ENCODE peak calls at places on chromosome 9, in five cellular contexts. One of them, this sample, is unnamed.

GRCh38 chr9:136086951-136087740 is 7.9 kb downstream of the NACC2 start:
- DNase-seq in HepG2: no peak
- DNase-seq in K562: no peak
- DNase-seq in SK-N-SH: peak; percentile 28
- DNase-seq in GM12878: no peak
- DNase-seq in this sample: no peak

GRCh38 chr9:134889386-134890214 is 9.0 kb downstream of the FCN2 start:
- DNase-seq in SK-N-SH: no peak
- DNase-seq in K562: no peak
- DNase-seq in HepG2: no peak
- DNase-seq in GM12878: no peak
- DNase-seq in this sample: no peak

GRCh38 chr9:17065062-17065461 is 69.8 kb upstream of the CNTLN start:
- DNase-seq in SK-N-SH: peak; percentile 78
- DNase-seq in K562: no peak
- DNase-seq in GM12878: no peak
- DNase-seq in HepG2: peak; percentile 2
- DNase-seq in this sample: no peak

GRCh38 chr9:122158202-122158601 is 1.4 kb downstream of the NDUFA8 start:
- DNase-seq in GM12878: no peak
- DNase-seq in SK-N-SH: peak; percentile 60
- DNase-seq in HepG2: peak; percentile 59
- DNase-seq in K562: peak; percentile 70
- DNase-seq in this sample: peak; percentile 70

GRCh38 chr9:94705162-94705712 is 21.3 kb upstream of the AOPEP start:
- DNase-seq in GM12878: no peak
- DNase-seq in K562: no peak
- DNase-seq in SK-N-SH: peak; percentile 74
- DNase-seq in HepG2: no peak
- DNase-seq in this sample: no peak

GRCh38 chr9:136544549-136545064 is 1.2 kb downstream of the NOTCH1 start:
- DNase-seq in GM12878: no peak
- DNase-seq in SK-N-SH: peak; percentile 63
- DNase-seq in K562: peak; percentile 57
- DNase-seq in HepG2: no peak
- DNase-seq in this sample: no peak

GRCh38 chr9:122248448-122248865 is 16.2 kb downstream of the RBM18 start:
- DNase-seq in K562: no peak
- DNase-seq in HepG2: no peak
- DNase-seq in SK-N-SH: no peak
- DNase-seq in GM12878: no peak
- DNase-seq in this sample: peak; percentile 10

GRCh38 chr9:120876842-120877240 is at the start of gene PHF19:
- DNase-seq in GM12878: no peak
- DNase-seq in SK-N-SH: no peak
- DNase-seq in K562: no peak
- DNase-seq in HepG2: peak; percentile 23
- DNase-seq in this sample: no peak

GRCh38 chr9:136091582-136092352 is 3.3 kb downstream of the NACC2 start:
- DNase-seq in GM12878: no peak
- DNase-seq in HepG2: no peak
- DNase-seq in K562: no peak
- DNase-seq in SK-N-SH: no peak
- DNase-seq in this sample: no peak

GRCh38 chr9:89036383-89036782 is 45.1 kb downstream of the S1PR3 start:
- DNase-seq in HepG2: no peak
- DNase-seq in SK-N-SH: peak; percentile 58
- DNase-seq in GM12878: no peak
- DNase-seq in K562: no peak
- DNase-seq in this sample: no peak

GRCh38 chr9:98859941-98860340 is 52.5 kb downstream of the GALNT12 start:
- DNase-seq in GM12878: no peak
- DNase-seq in SK-N-SH: no peak
- DNase-seq in HepG2: no peak
- DNase-seq in K562: no peak
- DNase-seq in this sample: no peak

GRCh38 chr9:80899208-80899607 is 790.1 kb downstream of the TLE1 start:
- DNase-seq in HepG2: no peak
- DNase-seq in GM12878: no peak
- DNase-seq in K562: no peak
- DNase-seq in SK-N-SH: no peak
- DNase-seq in this sample: no peak

GRCh38 chr9:124008307-124008854 is 3.2 kb upstream of the LHX2 start:
- DNase-seq in SK-N-SH: peak; percentile 54
- DNase-seq in HepG2: no peak
- DNase-seq in K562: no peak
- DNase-seq in GM12878: no peak
- DNase-seq in this sample: peak; percentile 10

GRCh38 chr9:124007157-124007460 is 4.5 kb upstream of the LHX2 start:
- DNase-seq in GM12878: no peak
- DNase-seq in SK-N-SH: no peak
- DNase-seq in K562: no peak
- DNase-seq in HepG2: no peak
- DNase-seq in this sample: no peak

GRCh38 chr9:124008855-124009834 is 2.4 kb upstream of the LHX2 start:
- DNase-seq in GM12878: no peak
- DNase-seq in HepG2: no peak
- DNase-seq in K562: no peak
- DNase-seq in SK-N-SH: no peak
- DNase-seq in this sample: no peak

GRCh38 chr9:124006448-124007156 is 5.0 kb upstream of the LHX2 start:
- DNase-seq in GM12878: no peak
- DNase-seq in K562: no peak
- DNase-seq in SK-N-SH: no peak
- DNase-seq in HepG2: no peak
- DNase-seq in this sample: no peak

DNA sequence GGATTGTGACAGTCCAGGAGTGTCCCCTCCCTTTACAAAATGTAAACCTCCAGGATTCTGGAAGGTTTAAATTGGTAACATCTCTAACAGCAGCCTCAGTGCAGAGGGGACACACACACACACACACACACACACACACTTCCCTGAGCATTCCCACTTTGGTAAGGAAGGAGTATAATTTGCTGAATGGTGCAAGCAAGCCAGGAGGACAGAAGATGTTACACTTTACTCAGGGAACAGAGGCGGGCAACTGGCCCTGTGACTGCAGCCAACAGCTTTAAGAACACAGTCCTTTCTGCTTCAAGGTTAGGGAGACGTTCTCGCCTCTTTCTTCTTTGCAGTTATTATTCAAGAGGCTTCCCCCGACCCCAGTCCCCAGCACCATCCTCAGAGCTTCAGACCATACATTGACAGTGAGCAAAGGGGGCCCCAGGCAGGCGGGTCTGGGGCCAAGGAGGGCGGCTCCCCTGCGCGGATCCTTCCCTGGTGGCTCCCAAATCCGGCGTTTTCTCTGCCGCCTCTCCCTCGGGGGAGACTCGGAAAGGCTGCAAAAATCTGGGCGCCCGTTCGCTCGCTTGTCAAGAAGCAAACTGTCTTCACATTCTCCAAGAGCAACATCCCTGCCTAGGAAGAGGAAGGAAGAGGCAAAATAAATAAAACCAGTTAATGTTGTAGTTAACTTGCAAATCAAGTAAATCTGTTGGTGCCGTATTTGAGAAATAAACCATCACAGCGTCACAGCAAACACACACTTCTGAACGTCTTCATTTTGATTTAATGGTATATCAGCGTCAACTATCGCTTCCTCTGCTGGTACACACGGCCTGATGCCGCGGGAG is 3.9 kb upstream of the LHX2 start:
- DNase-seq in HepG2: no peak
- DNase-seq in SK-N-SH: no peak
- DNase-seq in GM12878: no peak
- DNase-seq in K562: no peak
- DNase-seq in this sample: no peak
- TF ChIP-seq ZBTB33 in HepG2: no peak
- TF ChIP-seq ZBTB33 in SK-N-SH: no peak
- TF ChIP-seq ZBTB33 in GM12878: no peak
- TF ChIP-seq ZBTB33 in K562: no peak
- TF ChIP-seq ZBTB33 in this sample: no peak

GRCh38 chr9:110427497-110428104 is 89.9 kb upstream of the TXNDC8 start:
- DNase-seq in HepG2: peak; percentile 18
- DNase-seq in GM12878: no peak
- DNase-seq in SK-N-SH: peak; percentile 45
- DNase-seq in K562: peak; percentile 33
- DNase-seq in this sample: peak; percentile 42
- H2AFZ ChIP-seq in HepG2: no peak overlapping the region
- H2AFZ ChIP-seq in GM12878: peak overlapping the region; percentile 7
- H2AFZ ChIP-seq in SK-N-SH: no peak overlapping the region
- H2AFZ ChIP-seq in K562: no peak overlapping the region
- H2AFZ ChIP-seq in this sample: peak overlapping the region; percentile 85

GRCh38 chr9:2596003-2596402 is 25.6 kb upstream of the VLDLR start:
- DNase-seq in GM12878: no peak
- DNase-seq in SK-N-SH: no peak
- DNase-seq in HepG2: no peak
- DNase-seq in K562: no peak
- DNase-seq in this sample: no peak
- TF ChIP-seq ZBTB33 in GM12878: no peak
- TF ChIP-seq ZBTB33 in SK-N-SH: no peak
- TF ChIP-seq ZBTB33 in HepG2: no peak
- TF ChIP-seq ZBTB33 in K562: no peak
- TF ChIP-seq ZBTB33 in this sample: no peak

GRCh38 chr9:31733166-31733565 is 651.3 kb upstream of the ACO1 start:
- DNase-seq in SK-N-SH: no peak
- DNase-seq in HepG2: no peak
- DNase-seq in GM12878: no peak
- DNase-seq in K562: no peak
- DNase-seq in this sample: no peak
- H2AFZ ChIP-seq in SK-N-SH: no peak overlapping the region
- H2AFZ ChIP-seq in HepG2: no peak overlapping the region
- H2AFZ ChIP-seq in GM12878: no peak overlapping the region
- H2AFZ ChIP-seq in K562: no peak overlapping the region
- H2AFZ ChIP-seq in this sample: no peak overlapping the region

DNA sequence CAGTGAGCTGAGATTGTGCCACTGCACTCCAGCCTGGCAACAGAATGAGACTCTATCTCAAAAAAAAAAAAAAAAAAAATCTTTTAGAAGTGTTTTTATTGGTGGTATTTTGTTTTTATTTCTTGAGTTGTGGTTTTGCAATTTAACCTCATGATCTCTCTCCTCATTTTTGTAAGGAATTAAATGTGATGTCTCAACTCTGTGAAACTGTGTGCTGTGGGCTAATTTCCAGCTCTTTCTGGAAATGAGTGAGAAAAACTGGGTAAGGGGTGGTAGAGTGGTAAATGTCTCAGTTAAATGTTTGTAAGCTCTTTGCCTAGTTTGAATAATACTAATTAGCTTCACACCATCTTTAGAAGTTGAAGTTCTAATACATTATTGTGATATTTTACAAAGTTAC is 29.0 kb downstream of the ACO1 start:
- DNase-seq in K562: no peak
- DNase-seq in HepG2: no peak
- DNase-seq in SK-N-SH: no peak
- DNase-seq in GM12878: no peak
- DNase-seq in this sample: no peak
- TF ChIP-seq ZBTB33 in K562: no peak
- TF ChIP-seq ZBTB33 in HepG2: no peak
- TF ChIP-seq ZBTB33 in SK-N-SH: no peak
- TF ChIP-seq ZBTB33 in GM12878: no peak
- TF ChIP-seq ZBTB33 in this sample: no peak

DNA sequence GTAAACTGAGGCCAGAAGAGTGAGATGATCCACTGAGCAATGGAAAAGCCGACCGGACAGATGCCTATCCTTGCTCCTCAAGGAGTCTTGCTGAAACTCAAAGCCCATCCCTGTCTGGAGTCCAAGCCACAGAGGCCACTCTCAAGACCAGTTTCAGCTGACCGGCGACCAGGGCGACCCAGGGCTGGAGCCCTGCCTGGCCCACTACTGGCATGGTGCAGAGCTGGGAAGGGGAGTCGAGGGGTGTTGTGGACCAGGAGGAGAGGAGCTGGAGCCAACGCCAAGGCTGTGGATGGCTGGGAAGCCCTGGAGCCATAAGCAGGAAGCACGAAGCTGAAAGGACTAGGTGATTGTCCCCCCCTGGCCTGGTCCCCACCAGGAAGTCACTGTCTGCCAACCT is 22.1 kb downstream of the FAM163B start:
- DNase-seq in SK-N-SH: no peak
- DNase-seq in K562: no peak
- DNase-seq in HepG2: no peak
- DNase-seq in GM12878: no peak
- DNase-seq in this sample: no peak
- H2AFZ ChIP-seq in SK-N-SH: no peak overlapping the region
- H2AFZ ChIP-seq in K562: no peak overlapping the region
- H2AFZ ChIP-seq in HepG2: no peak overlapping the region
- H2AFZ ChIP-seq in GM12878: no peak overlapping the region
- H2AFZ ChIP-seq in this sample: no peak overlapping the region

DNA sequence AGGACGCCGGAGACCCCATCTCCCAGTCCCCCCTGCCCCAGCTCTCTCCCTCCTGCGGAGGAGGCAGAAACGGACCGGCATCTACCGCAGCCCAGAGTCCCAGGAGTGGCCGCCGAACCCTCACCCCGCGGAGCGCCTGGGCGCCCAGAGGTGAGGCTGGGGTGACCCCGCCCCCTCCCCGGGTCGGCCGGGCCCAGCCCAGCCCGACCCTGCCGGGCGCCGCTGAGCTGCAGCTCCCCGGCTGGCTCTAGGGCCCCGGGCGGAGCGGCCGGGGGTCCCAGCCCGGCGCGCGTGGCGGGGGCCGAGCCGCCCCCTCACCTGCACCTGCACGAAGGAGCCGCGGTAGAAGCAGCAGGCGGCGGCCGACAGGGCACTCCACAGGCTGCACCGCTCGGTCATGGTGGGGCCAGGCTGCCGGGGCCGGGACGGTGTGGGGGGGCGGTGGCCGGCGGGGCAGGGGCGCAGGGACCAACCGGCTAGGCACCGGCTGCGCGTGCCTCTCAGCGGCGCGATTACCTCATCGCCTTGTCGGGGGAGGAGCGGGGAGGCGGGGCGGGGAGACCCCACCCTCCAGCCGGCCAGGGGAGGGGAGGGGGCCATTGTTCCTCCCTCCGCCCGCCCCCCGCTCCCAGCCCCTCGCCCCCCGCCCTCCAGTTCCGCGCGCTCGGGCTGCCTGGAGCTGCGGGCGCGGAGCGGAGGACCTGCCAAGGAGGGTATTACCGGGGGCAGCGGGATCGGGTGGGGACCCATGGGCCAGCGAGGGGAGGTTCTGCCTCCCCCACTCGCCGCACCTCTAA is 19.9 kb upstream of the TOR2A start:
- DNase-seq in GM12878: no peak
- DNase-seq in SK-N-SH: peak; percentile 97
- DNase-seq in K562: no peak
- DNase-seq in HepG2: no peak
- DNase-seq in this sample: no peak
- TF ChIP-seq ZBTB33 in GM12878: no peak
- TF ChIP-seq ZBTB33 in SK-N-SH: no peak
- TF ChIP-seq ZBTB33 in K562: no peak
- TF ChIP-seq ZBTB33 in HepG2: no peak
- TF ChIP-seq ZBTB33 in this sample: no peak

This sample was measured in HCT116.